ENCODE peak calls at places on chromosome 2, in eight cellular contexts. K, S, T, J, E, D, Y and H are unnamed samples.

GRCh38 chr2:9403924-9404323 is 19.4 kb downstream of the ITGB1BP1 start:
- DNase-seq in K (no peak), S (no peak), T (no peak), J (no peak), E (no peak), D (no peak), Y (no peak), H (no peak)

GRCh38 chr2:96888082-96889011 is 18.5 kb upstream of the SEMA4C start:
- DNase-seq in K (peak), S (no peak), T (no peak), J (no peak), E (peak), D (no peak), Y (no peak), H (no peak)

GRCh38 chr2:53829252-53829651 is 30.5 kb downstream of the GPR75 start:
- DNase-seq in K (no peak), S (no peak), T (no peak), J (no peak), E (no peak), D (no peak), Y (no peak), H (no peak)

GRCh38 chr2:180505203-180505602 is 475.2 kb upstream of the UBE2E3 start:
- DNase-seq in K (no peak), S (no peak), T (no peak), J (no peak), E (no peak), D (no peak), Y (no peak), H (no peak)

GRCh38 chr2:217685255-217685605 is 317.6 kb downstream of the TNS1 start:
- DNase-seq in K (peak), S (peak), T (no peak), J (peak), E (no peak), D (no peak), Y (no peak), H (peak)

GRCh38 chr2:55916473-55917049 is 7.0 kb downstream of the EFEMP1 start:
- DNase-seq in K (no peak), S (no peak), T (no peak), J (no peak), E (no peak), D (no peak), Y (no peak), H (no peak)

GRCh38 chr2:181312515-181312927 is 144.7 kb upstream of the ITGA4 start:
- DNase-seq in K (no peak), S (no peak), T (no peak), J (no peak), E (no peak), D (peak), Y (no peak), H (no peak)

GRCh38 chr2:217707116-217707742 is 295.6 kb downstream of the TNS1 start:
- DNase-seq in K (peak), S (peak), T (no peak), J (no peak), E (no peak), D (no peak), Y (no peak), H (no peak)

GRCh38 chr2:132659331-132659730 is 10.7 kb downstream of the LYPD1 start:
- DNase-seq in K (no peak), S (no peak), T (no peak), J (no peak), E (no peak), D (no peak), Y (no peak), H (no peak)

GRCh38 chr2:188391354-188391753 is 99.7 kb downstream of the GULP1 start:
- DNase-seq in K (no peak), S (no peak), T (no peak), J (no peak), E (no peak), D (no peak), Y (no peak), H (no peak)

GRCh38 chr2:46504685-46505559 is 25.6 kb downstream of the TMEM247 start:
- DNase-seq in K (no peak), S (no peak), T (no peak), J (no peak), E (no peak), D (no peak), Y (no peak), H (no peak)

GRCh38 chr2:223950448-223951347 is 5.6 kb upstream of the WDFY1 start:
- DNase-seq in K (no peak), S (no peak), T (no peak), J (no peak), E (peak), D (no peak), Y (no peak), H (no peak)